ENCODE peak calls at places on chromosomes 6 and 20, in four cellular contexts. E is body of pancreas, C is A549, R is right lobe of liver. D is an unnamed sample.

GRCh38 chr20:10649817-10650200 is 24.0 kb downstream of the JAG1 start:
- ATAC-seq in R (no peak), C (no peak), E (no peak), D (no peak)

GRCh38 chr6:16483315-16483875 is 245.0 kb downstream of the GMPR start:
- ATAC-seq in C (no peak), E (no peak), R (no peak), D (no peak)

GRCh38 chr6:343226-343935 is 48.2 kb upstream of the IRF4 start:
- ATAC-seq in R (no peak), C (no peak), E (no peak), D (no peak)

GRCh38 chr20:37687478-37687805 is 6.4 kb upstream of the CTNNBL1 start:
- ATAC-seq in C (no peak), E (no peak), R (no peak), D (no peak)

GRCh38 chr6:11609324-11610071 is 71.9 kb downstream of the TMEM170B start:
- ATAC-seq in C (peak; percentile 86), R (peak; percentile 77), E (peak; percentile 40), D (peak; percentile 67)

GRCh38 chr6:52019092-52019491 is 68.3 kb downstream of the PKHD1 start:
- ATAC-seq in C (no peak), R (peak; percentile 94), E (peak; percentile 33), D (no peak)

GRCh38 chr6:117494694-117495318 is 12.3 kb downstream of the DCBLD1 start:
- ATAC-seq in R (no peak), E (no peak), C (peak; percentile 51), D (no peak)

GRCh38 chr6:7489376-7489775 is 52.1 kb upstream of the DSP start:
- ATAC-seq in E (no peak), C (no peak), R (no peak), D (no peak)

GRCh38 chr6:165858571-165858970 is 195.5 kb upstream of the PDE10A start:
- ATAC-seq in C (peak; percentile 65), R (no peak), E (no peak), D (no peak)

GRCh38 chr6:53496797-53497196 is 48.1 kb downstream of the GCLC start:
- ATAC-seq in E (peak; percentile 38), R (no peak), C (peak; percentile 76), D (peak; percentile 86)

GRCh38 chr6:6390849-6391602 is 70.6 kb upstream of the F13A1 start:
- ATAC-seq in E (no peak), C (no peak), R (no peak), D (no peak)

GRCh38 chr20:62624325-62624690 is 18.0 kb upstream of the SLCO4A1 start:
- ATAC-seq in E (peak; percentile 13), C (no peak), R (peak; percentile 6), D (no peak)

GRCh38 chr6:89917801-89918366 is 23.6 kb downstream of the GJA10 start:
- ATAC-seq in C (no peak), E (no peak), R (no peak), D (no peak)

GRCh38 chr20:19620471-19620870 is 137.6 kb upstream of the RIN2 start:
- ATAC-seq in E (no peak), R (no peak), C (no peak), D (no peak)

GRCh38 chr20:63611646-63612045 is 15.3 kb downstream of the GMEB2 start:
- ATAC-seq in E (no peak), C (no peak), R (no peak), D (no peak)

GRCh38 chr6:170265655-170266054 is 25.2 kb downstream of the DLL1 start:
- ATAC-seq in E (peak; percentile 82), C (no peak), R (peak; percentile 97), D (no peak)

GRCh38 chr6:81818778-81819491 is 66.5 kb upstream of the TENT5A start:
- ATAC-seq in C (no peak), E (no peak), R (no peak), D (no peak)

GRCh38 chr20:7437311-7437710 is 502.9 kb downstream of the HAO1 start:
- ATAC-seq in E (no peak), C (no peak), R (no peak), D (no peak)

GRCh38 chr20:33551778-33552177 is 61.9 kb downstream of the CBFA2T2 start:
- ATAC-seq in C (no peak), E (no peak), R (no peak), D (peak; percentile 67)

GRCh38 chr6:140462495-140463311 is 1088.3 kb upstream of the CITED2 start:
- ATAC-seq in C (no peak), E (peak; percentile 92), R (peak; percentile 76), D (peak; percentile 90)

GRCh38 chr6:165665384-165665672 is 2.3 kb upstream of the PDE10A start:
- ATAC-seq in E (no peak), R (no peak), C (no peak), D (no peak)

GRCh38 chr6:76418657-76419217 is 346.3 kb upstream of the IMPG1 start:
- ATAC-seq in E (peak; percentile 21), R (no peak), C (no peak), D (no peak)

GRCh38 chr20:955656-956055 is 39.5 kb upstream of the ANGPT4 start:
- ATAC-seq in R (no peak), C (no peak), E (no peak), D (no peak)

GRCh38 chr6:56241106-56241812 is 6.1 kb downstream of the COL21A1 start:
- ATAC-seq in R (no peak), C (no peak), E (no peak), D (no peak)

GRCh38 chr20:47397652-47398301 is 41.3 kb upstream of the ZMYND8 start:
- ATAC-seq in E (peak; percentile 33), R (no peak), C (no peak), D (no peak)

GRCh38 chr6:52725530-52726192 is 37.6 kb downstream of the GSTA2 start:
- ATAC-seq in R (peak; percentile 81), C (peak; percentile 59), E (peak; percentile 85), D (no peak)

GRCh38 chr20:1377341-1377871 is 15.4 kb downstream of the FKBP1A start:
- ATAC-seq in C (no peak), E (no peak), R (no peak), D (no peak)

GRCh38 chr20:56431451-56431850 is 19.4 kb downstream of the CASS4 start:
- ATAC-seq in C (no peak), E (no peak), R (no peak), D (no peak)

GRCh38 chr20:37161830-37162549 is 17.1 kb upstream of the RPN2 start:
- ATAC-seq in E (no peak), R (no peak), C (no peak), D (no peak)

GRCh38 chr6:23783901-23784300 is 342.1 kb upstream of the NRSN1 start:
- ATAC-seq in C (no peak), E (no peak), R (no peak), D (no peak)

GRCh38 chr20:6940052-6940451 is 172.6 kb downstream of the BMP2 start:
- ATAC-seq in R (no peak), C (no peak), E (no peak), D (no peak)

DNA sequence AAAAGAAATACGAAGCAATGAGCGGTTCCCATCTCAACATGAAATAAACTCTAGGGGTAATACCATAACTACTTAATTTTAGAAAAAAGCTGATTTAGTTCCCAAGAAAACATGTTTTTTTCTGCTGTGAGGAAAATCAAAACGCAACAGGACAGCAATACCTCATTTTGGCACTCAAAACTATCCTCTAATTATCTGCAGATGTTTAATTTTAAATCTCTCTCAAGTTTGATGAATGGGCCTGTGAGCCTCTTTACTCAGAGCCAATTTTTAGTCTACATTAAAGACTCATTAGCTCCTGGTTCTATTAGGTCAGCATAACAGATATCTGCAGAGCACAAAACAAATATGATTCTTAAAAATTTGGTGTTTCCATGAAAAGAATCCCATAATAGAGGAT is 28.1 kb downstream of the RNF24 start:
- ATAC-seq in C (no peak), E (no peak), R (no peak), D (no peak)
- H3K27ac ChIP-seq in C (no peak overlapping the region), E (no peak overlapping the region), R (no peak overlapping the region), D (no peak overlapping the region)

GRCh38 chr20:43948455-43948854 is 33.8 kb downstream of the TOX2 start:
- ATAC-seq in C (no peak), E (no peak), R (no peak), D (no peak)
- H3K4me1 ChIP-seq in C (peaks cover 9% of the 10 kb centered on the region), E (no peaks in the 10 kb centered on the region), R (no peaks in the 10 kb centered on the region), D (peaks cover 48% of the 10 kb centered on the region)

GRCh38 chr6:31899882-31900722 is 1.8 kb downstream of the ZBTB12 start:
- ATAC-seq in E (no peak), R (no peak), C (no peak), D (no peak)

GRCh38 chr6:31896856-31897611 is 464 bp downstream of the EHMT2 start:
- ATAC-seq in E (no peak), R (no peak), C (peak; percentile 1), D (no peak)

GRCh38 chr6:31897612-31898199 is at the start of gene EHMT2:
- ATAC-seq in C (peak; percentile 61), R (peak; percentile 67), E (peak; percentile 70), D (peak; percentile 58)

GRCh38 chr6:31899215-31899614 is 1.7 kb upstream of the EHMT2 start:
- ATAC-seq in C (no peak), E (no peak), R (no peak), D (no peak)

GRCh38 chr6:31898200-31899011 is 908 bp upstream of the EHMT2 start:
- ATAC-seq in E (peak; percentile 46), C (peak; percentile 62), R (peak; percentile 38), D (no peak)
- TF ChIP-seq POLR2A in E (peak; percentile 56), C (no peak), R (no peak), D (no peak)

DNA sequence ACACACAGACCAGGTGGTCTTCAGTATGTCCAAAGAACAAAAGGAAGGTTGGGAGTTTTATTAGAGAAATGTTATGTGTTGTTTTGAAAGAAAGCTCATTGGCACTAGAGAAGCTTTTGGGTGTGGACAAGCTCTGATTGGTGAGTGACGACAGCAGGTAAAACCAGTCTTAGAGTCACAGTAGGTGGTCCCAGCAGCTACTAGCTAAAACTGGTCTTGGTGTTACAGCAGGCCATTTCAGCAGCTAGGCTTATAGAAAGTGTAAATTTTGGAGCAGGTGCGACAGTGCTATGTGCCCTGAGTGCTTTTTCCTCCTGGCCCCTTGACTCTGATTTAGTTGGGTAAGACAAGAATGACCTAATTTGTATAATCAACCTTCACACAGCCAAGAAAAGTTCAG is 3.6 kb downstream of the CLDN20 start:
- ATAC-seq in C (no peak), R (no peak), E (no peak), D (peak; percentile 66)
- H3K27ac ChIP-seq in C (no peak overlapping the region), R (no peak overlapping the region), E (no peak overlapping the region), D (peak overlapping the region; percentile 11)

GRCh38 chr6:15352229-15352628 is 106.4 kb downstream of the JARID2 start:
- ATAC-seq in R (no peak), C (no peak), E (no peak), D (no peak)
- H3K4me1 ChIP-seq in R (no peaks in the 10 kb centered on the region), C (peaks cover 18% of the 10 kb centered on the region), E (no peaks in the 10 kb centered on the region), D (peaks cover 50% of the 10 kb centered on the region)

D was measured in gastroesophageal sphincter.